ENCODE peak calls at places on chromosomes 7 and 10, in five cellular contexts. One of them, this sample, is unnamed.

GRCh38 chr7:1689356-1689755 is 19.3 kb downstream of the ELFN1 start:
- DNase-seq in AG08396: no peak
- DNase-seq in amniotic stem cell: no peak
- DNase-seq in stimulated activated CD4-positive, alpha-beta T cell treated with anti-CD3 and anti-CD28 coated beads, Interleukin-4, amount 100 ng/mL, for 1 hour: no peak
- DNase-seq in NAMALWA: no peak
- DNase-seq in this sample: no peak

GRCh38 chr7:144565586-144565985 is 162.1 kb upstream of the NOBOX start:
- DNase-seq in amniotic stem cell: no peak
- DNase-seq in NAMALWA: no peak
- DNase-seq in AG08396: no peak
- DNase-seq in stimulated activated CD4-positive, alpha-beta T cell treated with anti-CD3 and anti-CD28 coated beads, Interleukin-4, amount 100 ng/mL, for 1 hour: no peak
- DNase-seq in this sample: no peak

GRCh38 chr10:63896992-63897391 is 375.8 kb downstream of the REEP3 start:
- DNase-seq in amniotic stem cell: no peak
- DNase-seq in AG08396: no peak
- DNase-seq in NAMALWA: no peak
- DNase-seq in stimulated activated CD4-positive, alpha-beta T cell treated with anti-CD3 and anti-CD28 coated beads, Interleukin-4, amount 100 ng/mL, for 1 hour: no peak
- DNase-seq in this sample: no peak

GRCh38 chr10:72981882-72982529 is 27.4 kb upstream of the PLA2G12B start:
- DNase-seq in NAMALWA: no peak
- DNase-seq in AG08396: no peak
- DNase-seq in amniotic stem cell: no peak
- DNase-seq in stimulated activated CD4-positive, alpha-beta T cell treated with anti-CD3 and anti-CD28 coated beads, Interleukin-4, amount 100 ng/mL, for 1 hour: no peak
- DNase-seq in this sample: no peak

GRCh38 chr10:42990721-42991441 is 86.0 kb upstream of the RET start:
- DNase-seq in stimulated activated CD4-positive, alpha-beta T cell treated with anti-CD3 and anti-CD28 coated beads, Interleukin-4, amount 100 ng/mL, for 1 hour: no peak
- DNase-seq in NAMALWA: no peak
- DNase-seq in AG08396: no peak
- DNase-seq in amniotic stem cell: no peak
- DNase-seq in this sample: no peak

GRCh38 chr10:72058989-72059842 is 29.1 kb downstream of the SPOCK2 start:
- DNase-seq in stimulated activated CD4-positive, alpha-beta T cell treated with anti-CD3 and anti-CD28 coated beads, Interleukin-4, amount 100 ng/mL, for 1 hour: peak
- DNase-seq in AG08396: no peak
- DNase-seq in amniotic stem cell: no peak
- DNase-seq in NAMALWA: no peak
- DNase-seq in this sample: peak

GRCh38 chr7:50667789-50668226 is 102.6 kb upstream of the DDC start:
- DNase-seq in NAMALWA: no peak
- DNase-seq in stimulated activated CD4-positive, alpha-beta T cell treated with anti-CD3 and anti-CD28 coated beads, Interleukin-4, amount 100 ng/mL, for 1 hour: no peak
- DNase-seq in AG08396: no peak
- DNase-seq in amniotic stem cell: no peak
- DNase-seq in this sample: no peak

GRCh38 chr7:35029311-35029710 is 8.0 kb downstream of the DPY19L1 start:
- DNase-seq in stimulated activated CD4-positive, alpha-beta T cell treated with anti-CD3 and anti-CD28 coated beads, Interleukin-4, amount 100 ng/mL, for 1 hour: no peak
- DNase-seq in NAMALWA: no peak
- DNase-seq in AG08396: no peak
- DNase-seq in amniotic stem cell: no peak
- DNase-seq in this sample: no peak

GRCh38 chr10:18195060-18195799 is 55.0 kb downstream of the CACNB2 start:
- DNase-seq in stimulated activated CD4-positive, alpha-beta T cell treated with anti-CD3 and anti-CD28 coated beads, Interleukin-4, amount 100 ng/mL, for 1 hour: no peak
- DNase-seq in AG08396: no peak
- DNase-seq in NAMALWA: no peak
- DNase-seq in amniotic stem cell: no peak
- DNase-seq in this sample: no peak

GRCh38 chr10:32446701-32447406 is 914 bp downstream of the CCDC7 start:
- DNase-seq in amniotic stem cell: no peak
- DNase-seq in NAMALWA: peak
- DNase-seq in AG08396: no peak
- DNase-seq in stimulated activated CD4-positive, alpha-beta T cell treated with anti-CD3 and anti-CD28 coated beads, Interleukin-4, amount 100 ng/mL, for 1 hour: no peak
- DNase-seq in this sample: no peak

GRCh38 chr10:115947104-115947503 is 325.9 kb downstream of the GFRA1 start:
- DNase-seq in stimulated activated CD4-positive, alpha-beta T cell treated with anti-CD3 and anti-CD28 coated beads, Interleukin-4, amount 100 ng/mL, for 1 hour: no peak
- DNase-seq in NAMALWA: no peak
- DNase-seq in AG08396: peak
- DNase-seq in amniotic stem cell: no peak
- DNase-seq in this sample: no peak

GRCh38 chr10:79159141-79159619 is 90.4 kb downstream of the ZMIZ1 start:
- DNase-seq in AG08396: peak
- DNase-seq in amniotic stem cell: no peak
- DNase-seq in NAMALWA: no peak
- DNase-seq in stimulated activated CD4-positive, alpha-beta T cell treated with anti-CD3 and anti-CD28 coated beads, Interleukin-4, amount 100 ng/mL, for 1 hour: no peak
- DNase-seq in this sample: no peak

GRCh38 chr10:104117839-104118323 is 4.1 kb upstream of the SFR1 start:
- DNase-seq in AG08396: no peak
- DNase-seq in stimulated activated CD4-positive, alpha-beta T cell treated with anti-CD3 and anti-CD28 coated beads, Interleukin-4, amount 100 ng/mL, for 1 hour: no peak
- DNase-seq in NAMALWA: no peak
- DNase-seq in amniotic stem cell: no peak
- DNase-seq in this sample: no peak

GRCh38 chr7:30992414-30992813 is 28.7 kb downstream of the GHRHR start:
- DNase-seq in NAMALWA: no peak
- DNase-seq in stimulated activated CD4-positive, alpha-beta T cell treated with anti-CD3 and anti-CD28 coated beads, Interleukin-4, amount 100 ng/mL, for 1 hour: no peak
- DNase-seq in amniotic stem cell: no peak
- DNase-seq in AG08396: no peak
- DNase-seq in this sample: no peak

GRCh38 chr7:15989194-15989593 is 302.7 kb upstream of the MEOX2 start:
- DNase-seq in amniotic stem cell: no peak
- DNase-seq in NAMALWA: no peak
- DNase-seq in AG08396: no peak
- DNase-seq in stimulated activated CD4-positive, alpha-beta T cell treated with anti-CD3 and anti-CD28 coated beads, Interleukin-4, amount 100 ng/mL, for 1 hour: no peak
- DNase-seq in this sample: no peak

GRCh38 chr10:96153065-96153464 is 23.0 kb downstream of the ZNF518A start:
- DNase-seq in amniotic stem cell: no peak
- DNase-seq in stimulated activated CD4-positive, alpha-beta T cell treated with anti-CD3 and anti-CD28 coated beads, Interleukin-4, amount 100 ng/mL, for 1 hour: no peak
- DNase-seq in AG08396: no peak
- DNase-seq in NAMALWA: no peak
- DNase-seq in this sample: no peak

GRCh38 chr7:45028138-45028919 is 28.3 kb downstream of the CCM2 start:
- DNase-seq in AG08396: no peak
- DNase-seq in NAMALWA: no peak
- DNase-seq in amniotic stem cell: no peak
- DNase-seq in stimulated activated CD4-positive, alpha-beta T cell treated with anti-CD3 and anti-CD28 coated beads, Interleukin-4, amount 100 ng/mL, for 1 hour: no peak
- DNase-seq in this sample: no peak

GRCh38 chr10:101829561-101830315 is 11.5 kb upstream of the OGA start:
- DNase-seq in amniotic stem cell: no peak
- DNase-seq in AG08396: no peak
- DNase-seq in stimulated activated CD4-positive, alpha-beta T cell treated with anti-CD3 and anti-CD28 coated beads, Interleukin-4, amount 100 ng/mL, for 1 hour: peak
- DNase-seq in NAMALWA: peak
- DNase-seq in this sample: peak

GRCh38 chr7:49776994-49777393 is 3.6 kb downstream of the VWC2 start:
- DNase-seq in AG08396: no peak
- DNase-seq in stimulated activated CD4-positive, alpha-beta T cell treated with anti-CD3 and anti-CD28 coated beads, Interleukin-4, amount 100 ng/mL, for 1 hour: no peak
- DNase-seq in NAMALWA: no peak
- DNase-seq in amniotic stem cell: no peak
- DNase-seq in this sample: no peak

GRCh38 chr10:77592510-77592909 is 45.1 kb downstream of the KCNMA1 start:
- DNase-seq in NAMALWA: no peak
- DNase-seq in AG08396: no peak
- DNase-seq in stimulated activated CD4-positive, alpha-beta T cell treated with anti-CD3 and anti-CD28 coated beads, Interleukin-4, amount 100 ng/mL, for 1 hour: no peak
- DNase-seq in amniotic stem cell: no peak
- DNase-seq in this sample: no peak

GRCh38 chr10:4279649-4280048 is 494.6 kb upstream of the KLF6 start:
- DNase-seq in AG08396: no peak
- DNase-seq in stimulated activated CD4-positive, alpha-beta T cell treated with anti-CD3 and anti-CD28 coated beads, Interleukin-4, amount 100 ng/mL, for 1 hour: no peak
- DNase-seq in amniotic stem cell: no peak
- DNase-seq in NAMALWA: no peak
- DNase-seq in this sample: no peak

GRCh38 chr7:121126801-121127534 is 138.5 kb downstream of the CPED1 start:
- DNase-seq in amniotic stem cell: no peak
- DNase-seq in AG08396: no peak
- DNase-seq in stimulated activated CD4-positive, alpha-beta T cell treated with anti-CD3 and anti-CD28 coated beads, Interleukin-4, amount 100 ng/mL, for 1 hour: no peak
- DNase-seq in NAMALWA: peak
- DNase-seq in this sample: no peak

GRCh38 chr10:58488921-58489320 is 23.8 kb upstream of the BICC1 start:
- DNase-seq in AG08396: no peak
- DNase-seq in amniotic stem cell: no peak
- DNase-seq in stimulated activated CD4-positive, alpha-beta T cell treated with anti-CD3 and anti-CD28 coated beads, Interleukin-4, amount 100 ng/mL, for 1 hour: no peak
- DNase-seq in NAMALWA: no peak
- DNase-seq in this sample: no peak

GRCh38 chr10:119401671-119402395 is 140.7 kb downstream of the RGS10 start:
- DNase-seq in amniotic stem cell: peak
- DNase-seq in stimulated activated CD4-positive, alpha-beta T cell treated with anti-CD3 and anti-CD28 coated beads, Interleukin-4, amount 100 ng/mL, for 1 hour: no peak
- DNase-seq in AG08396: peak
- DNase-seq in NAMALWA: no peak
- DNase-seq in this sample: no peak

GRCh38 chr7:135857519-135858274 is 109.1 kb upstream of the FAM180A start:
- DNase-seq in stimulated activated CD4-positive, alpha-beta T cell treated with anti-CD3 and anti-CD28 coated beads, Interleukin-4, amount 100 ng/mL, for 1 hour: no peak
- DNase-seq in AG08396: no peak
- DNase-seq in amniotic stem cell: no peak
- DNase-seq in NAMALWA: no peak
- DNase-seq in this sample: no peak

GRCh38 chr7:18792866-18793595 is 297.5 kb downstream of the HDAC9 start:
- DNase-seq in NAMALWA: no peak
- DNase-seq in AG08396: peak
- DNase-seq in stimulated activated CD4-positive, alpha-beta T cell treated with anti-CD3 and anti-CD28 coated beads, Interleukin-4, amount 100 ng/mL, for 1 hour: no peak
- DNase-seq in amniotic stem cell: peak
- DNase-seq in this sample: no peak

GRCh38 chr7:128309124-128309523 is 34.6 kb downstream of the RBM28 start:
- DNase-seq in AG08396: no peak
- DNase-seq in stimulated activated CD4-positive, alpha-beta T cell treated with anti-CD3 and anti-CD28 coated beads, Interleukin-4, amount 100 ng/mL, for 1 hour: no peak
- DNase-seq in NAMALWA: no peak
- DNase-seq in amniotic stem cell: no peak
- DNase-seq in this sample: no peak

GRCh38 chr7:2953099-2953498 is 90.6 kb downstream of the CARD11 start:
- DNase-seq in amniotic stem cell: no peak
- DNase-seq in stimulated activated CD4-positive, alpha-beta T cell treated with anti-CD3 and anti-CD28 coated beads, Interleukin-4, amount 100 ng/mL, for 1 hour: no peak
- DNase-seq in AG08396: no peak
- DNase-seq in NAMALWA: no peak
- DNase-seq in this sample: no peak

GRCh38 chr10:102648889-102649752 is 4.8 kb downstream of the TRIM8 start:
- DNase-seq in NAMALWA: peak
- DNase-seq in amniotic stem cell: no peak
- DNase-seq in stimulated activated CD4-positive, alpha-beta T cell treated with anti-CD3 and anti-CD28 coated beads, Interleukin-4, amount 100 ng/mL, for 1 hour: no peak
- DNase-seq in AG08396: no peak
- DNase-seq in this sample: peak

GRCh38 chr7:4634166-4634565 is 47.9 kb upstream of the FOXK1 start:
- DNase-seq in NAMALWA: no peak
- DNase-seq in amniotic stem cell: no peak
- DNase-seq in stimulated activated CD4-positive, alpha-beta T cell treated with anti-CD3 and anti-CD28 coated beads, Interleukin-4, amount 100 ng/mL, for 1 hour: no peak
- DNase-seq in AG08396: no peak
- DNase-seq in this sample: no peak

GRCh38 chr10:62554632-62555199 is 180.5 kb downstream of the ZNF365 start:
- DNase-seq in AG08396: peak
- DNase-seq in stimulated activated CD4-positive, alpha-beta T cell treated with anti-CD3 and anti-CD28 coated beads, Interleukin-4, amount 100 ng/mL, for 1 hour: no peak
- DNase-seq in NAMALWA: peak
- DNase-seq in amniotic stem cell: peak
- DNase-seq in this sample: no peak